ENCODE peak calls at places on chromosomes 7 and 10, in seven cellular contexts. P is GM23338, U is AG04449, D is ascending aorta, S is D721Med, T is kidney, G is progenitor cell of endocrine pancreas. O is an unnamed sample.

GRCh38 chr10:68253356-68253755 is 21.4 kb upstream of the ATOH7 start:
- DNase-seq in P (no peak), U (no peak), G (no peak), D (no peak), T (no peak), S (no peak), O (no peak)

GRCh38 chr7:107232568-107233090 is 63.8 kb downstream of the HBP1 start:
- DNase-seq in D (no peak), S (no peak), U (no peak), G (no peak), P (no peak), T (no peak), O (no peak)

GRCh38 chr7:131072505-131073091 is 255.1 kb upstream of the MKLN1 start:
- DNase-seq in T (no peak), P (peak; percentile 88), S (peak; percentile 26), U (no peak), G (no peak), D (no peak), O (no peak)

GRCh38 chr7:46444266-46444665 is 523.2 kb upstream of the IGFBP3 start:
- DNase-seq in D (no peak), T (no peak), G (no peak), U (no peak), P (no peak), S (no peak), O (no peak)

GRCh38 chr10:28664369-28664740 is 13.0 kb upstream of the BAMBI start:
- DNase-seq in U (peak; percentile 65), P (no peak), S (no peak), D (no peak), G (no peak), T (no peak), O (no peak)

GRCh38 chr7:43584200-43584586 is 1.3 kb downstream of the STK17A start:
- DNase-seq in D (no peak), P (no peak), U (no peak), G (no peak), T (no peak), S (no peak), O (no peak)

GRCh38 chr10:97494863-97495506 is 3.2 kb downstream of the MMS19 start:
- DNase-seq in U (no peak), D (no peak), S (no peak), T (no peak), P (peak; percentile 73), G (no peak), O (no peak)

GRCh38 chr7:127810691-127811660 is 159.0 kb downstream of the SND1 start:
- DNase-seq in P (no peak), D (no peak), S (no peak), U (no peak), G (no peak), T (no peak), O (no peak)

GRCh38 chr10:132618158-132618924 is 80.8 kb downstream of the INPP5A start:
- DNase-seq in T (no peak), P (no peak), G (no peak), D (no peak), U (no peak), S (no peak), O (no peak)

GRCh38 chr7:139619367-139619657 is 95.8 kb downstream of the CLEC2L start:
- DNase-seq in T (no peak), P (no peak), U (peak; percentile 14), S (no peak), G (no peak), D (no peak), O (no peak)

GRCh38 chr7:73623798-73624668 is at the start of gene MLXIPL:
- DNase-seq in P (peak; percentile 98), S (peak; percentile 98), T (peak; percentile 94), U (no peak), G (peak; percentile 83), D (no peak), O (peak; percentile 89)

GRCh38 chr7:46168671-46169383 is 247.8 kb upstream of the IGFBP3 start:
- DNase-seq in U (no peak), S (no peak), G (no peak), T (peak; percentile 73), D (no peak), P (no peak), O (no peak)

GRCh38 chr10:129754211-129755050 is 209.6 kb downstream of the EBF3 start:
- DNase-seq in S (no peak), T (no peak), P (no peak), D (no peak), U (no peak), G (no peak), O (no peak)

GRCh38 chr7:155998328-155998691 is 186.0 kb upstream of the SHH start:
- DNase-seq in P (no peak), T (peak; percentile 61), S (no peak), G (no peak), D (no peak), U (no peak), O (no peak)

GRCh38 chr7:95066736-95067530 is 159.5 kb downstream of the PPP1R9A start:
- DNase-seq in S (no peak), U (no peak), D (no peak), T (no peak), P (no peak), G (no peak), O (no peak)

GRCh38 chr10:4372601-4373000 is 453.4 kb upstream of the AKR1E2 start:
- DNase-seq in P (no peak), G (no peak), D (no peak), U (peak; percentile 91), S (no peak), T (no peak), O (no peak)

GRCh38 chr7:107394831-107395230 is 75.0 kb upstream of the GPR22 start:
- DNase-seq in G (no peak), P (no peak), D (no peak), T (no peak), S (no peak), U (peak; percentile 29), O (no peak)

GRCh38 chr10:104406715-104407517 is 53.3 kb downstream of the CFAP58 start:
- DNase-seq in T (no peak), S (no peak), G (no peak), P (peak; percentile 68), U (peak; percentile 21), D (no peak), O (no peak)

GRCh38 chr7:54864718-54865117 is 105.7 kb upstream of the SEC61G start:
- DNase-seq in G (no peak), T (no peak), P (no peak), S (no peak), U (no peak), D (no peak), O (no peak)

GRCh38 chr7:25619963-25620799 is 391.9 kb upstream of the NPVF start:
- DNase-seq in P (no peak), T (peak; percentile 77), D (no peak), S (no peak), U (no peak), G (no peak), O (no peak)

GRCh38 chr7:5396999-5397656 is 26.5 kb downstream of the TNRC18 start:
- DNase-seq in T (peak; percentile 95), P (peak; percentile 44), S (no peak), D (peak; percentile 67), G (no peak), U (no peak), O (no peak)

DNA sequence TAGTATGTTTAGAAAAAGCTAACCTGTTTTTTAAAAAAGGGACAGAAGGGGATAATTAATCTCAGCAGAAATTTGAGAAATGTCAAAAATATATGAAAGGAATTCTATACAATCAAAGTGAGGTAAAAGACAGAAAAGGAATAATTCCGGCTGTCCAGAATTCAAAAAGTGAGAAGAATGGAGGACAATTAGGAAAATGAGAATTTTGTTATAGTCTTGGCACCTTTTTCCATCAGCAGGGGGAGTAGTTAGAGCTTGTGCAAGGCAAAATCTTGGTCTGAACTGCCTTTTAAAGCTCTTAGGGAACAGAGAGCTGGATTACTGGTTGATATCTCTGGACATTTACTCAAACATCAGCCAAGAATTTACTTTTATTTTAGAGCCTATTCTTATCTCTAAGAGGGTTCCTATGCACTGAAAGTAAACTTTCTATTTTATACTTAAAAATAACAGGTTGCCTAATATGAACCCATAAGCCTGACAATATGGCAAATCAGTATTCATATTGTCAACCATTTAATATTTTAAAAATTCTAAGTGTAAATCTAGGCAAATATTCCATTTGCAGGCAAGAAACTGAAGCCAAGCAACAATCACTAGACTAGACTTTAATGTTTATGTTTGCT is 185.6 kb downstream of the ANK3 start:
- DNase-seq in P (peak; percentile 70), G (no peak), S (no peak), T (no peak), U (no peak), D (no peak), O (no peak)
- TF ChIP-seq CTCF in P (peak; percentile 62), G (peak; percentile 69), S (peak; percentile 53), T (peak; percentile 58), U (peak; percentile 62), D (peak; percentile 40), O (peak; percentile 74)

DNA sequence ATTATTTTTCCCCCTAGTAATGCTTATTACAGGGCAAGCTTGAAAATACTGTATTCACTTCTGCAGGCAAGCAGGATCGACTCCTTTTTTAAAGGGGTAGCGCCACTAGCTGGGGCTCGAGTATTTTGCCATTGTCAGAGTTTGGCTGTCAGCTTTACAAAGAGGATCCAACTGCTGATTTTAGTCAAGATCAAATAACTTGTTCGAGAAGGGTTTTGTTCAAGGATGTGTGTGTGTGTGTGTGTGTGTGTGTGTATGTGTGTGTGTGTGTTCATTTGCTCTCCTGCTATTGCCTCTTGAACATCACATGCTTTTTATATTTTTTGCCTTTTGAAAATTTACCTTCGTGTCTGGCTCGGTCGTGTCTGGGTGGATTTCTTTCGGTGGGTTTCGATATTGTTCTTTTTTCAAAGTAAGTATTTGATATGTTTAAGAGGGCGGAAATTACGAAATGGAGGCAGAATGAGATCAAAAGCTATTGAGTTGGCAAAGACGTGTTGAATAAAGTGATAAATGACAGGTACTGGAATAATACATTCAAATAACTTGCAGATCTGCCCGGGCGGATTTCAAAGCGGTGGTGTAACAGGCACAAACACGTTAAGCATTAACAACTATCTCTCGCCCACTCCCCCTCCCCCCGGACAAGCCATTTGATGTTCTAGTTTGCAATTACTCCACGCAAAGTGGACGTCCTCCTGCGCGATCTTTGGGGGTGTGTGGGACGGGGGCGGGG is 1.1 kb downstream of the ARID5B start:
- DNase-seq in T (no peak), U (no peak), S (no peak), D (no peak), G (no peak), P (peak; percentile 64), O (no peak)
- TF ChIP-seq CTCF in T (peak; percentile 34), U (peak; percentile 13), S (peak; percentile 29), D (no peak), G (no peak), P (peak; percentile 39), O (no peak)

GRCh38 chr10:86400705-86401587 is 34.4 kb upstream of the GRID1 start:
- DNase-seq in S (no peak), P (peak; percentile 47), T (peak; percentile 86), D (no peak), U (no peak), G (peak; percentile 37), O (peak; percentile 46)
- TF ChIP-seq CTCF in S (no peak), P (no peak), T (peak; percentile 3), D (peak; percentile 18), U (peak; percentile 41), G (peak; percentile 43), O (no peak)

GRCh38 chr7:80054356-80054755 is 80.3 kb upstream of the GNAI1 start:
- DNase-seq in G (no peak), P (no peak), S (no peak), T (no peak), D (no peak), U (no peak), O (no peak)

GRCh38 chr7:80057503-80057902 is 77.1 kb upstream of the GNAI1 start:
- DNase-seq in T (no peak), G (no peak), S (no peak), D (no peak), P (no peak), U (no peak), O (no peak)

GRCh38 chr7:80063855-80064254 is 70.8 kb upstream of the GNAI1 start:
- DNase-seq in P (no peak), D (no peak), T (no peak), G (no peak), S (no peak), U (no peak), O (no peak)

GRCh38 chr7:80060218-80060806 is 74.3 kb upstream of the GNAI1 start:
- DNase-seq in P (peak; percentile 64), S (no peak), D (no peak), G (no peak), U (no peak), T (no peak), O (no peak)
- TF ChIP-seq CTCF in P (no peak), S (peak; percentile 61), D (peak; percentile 33), G (peak; percentile 75), U (peak; percentile 14), T (peak; percentile 61), O (peak; percentile 91)